ENCODE peak calls at places on chromosomes 11 and 22, in ten cellular contexts. Z is CD8-positive, alpha-beta memory T cell; H is NCI-H1092 treated with DMSO at 0.1 percent for 48 hours; L is activated CD4-positive, alpha-beta T cell treated with anti-CD3 and anti-CD28 coated beads, Interleukin-2, amount 50 U/mL, for 1 hour; W is caudate nucleus; Y is NCI-H1417; J is cardiac septum; X is mesenteric fat pad; I is GM13976; V is psoas muscle. E is an unnamed sample.
A peak's percentile ranks its signal among the peaks of the same experiment; 100 is the strongest.

GRCh38 chr11:19431059-19431398 is 190.3 kb upstream of the E2F8 start:
- DNase-seq in Z (no peak), H (no peak), L (no peak), W (no peak), Y (no peak), J (no peak), X (no peak), I (no peak), V (no peak), E (no peak)

GRCh38 chr11:77147668-77148321 is 19.7 kb downstream of the MYO7A start:
- DNase-seq in Z (peak; percentile 44), H (peak; percentile 18), L (no peak), W (no peak), Y (peak; percentile 36), J (no peak), X (no peak), I (peak; percentile 68), V (no peak), E (no peak)

GRCh38 chr11:133692371-133692770 is 152.9 kb downstream of the SPATA19 start:
- DNase-seq in Z (no peak), H (no peak), L (no peak), W (no peak), Y (no peak), J (no peak), X (no peak), I (no peak), V (no peak), E (no peak)

GRCh38 chr11:64292458-64293254 is 1.6 kb downstream of the KCNK4 start:
- DNase-seq in Z (no peak), H (no peak), L (no peak), W (no peak), Y (no peak), J (no peak), X (no peak), I (no peak), V (no peak), E (no peak)

GRCh38 chr22:32417906-32418305 is 5.9 kb upstream of the RTCB start:
- DNase-seq in Z (no peak), H (no peak), L (no peak), W (no peak), Y (no peak), J (no peak), X (no peak), I (no peak), V (no peak), E (no peak)

GRCh38 chr11:44797886-44798683 is 71.3 kb downstream of the TSPAN18 start:
- DNase-seq in Z (no peak), H (no peak), L (no peak), W (no peak), Y (no peak), J (no peak), X (no peak), I (no peak), V (no peak), E (no peak)

GRCh38 chr11:79449040-79449439 is 8.2 kb upstream of the TENM4 start:
- DNase-seq in Z (no peak), H (no peak), L (no peak), W (no peak), Y (no peak), J (no peak), X (no peak), I (no peak), V (no peak), E (no peak)

GRCh38 chr11:116973270-116973669 is 125.0 kb downstream of the SIK3 start:
- DNase-seq in Z (no peak), H (no peak), L (no peak), W (no peak), Y (no peak), J (no peak), X (no peak), I (no peak), V (no peak), E (no peak)

GRCh38 chr11:34476853-34477252 is 36.7 kb downstream of the ELF5 start:
- DNase-seq in Z (no peak), H (no peak), L (no peak), W (no peak), Y (no peak), J (no peak), X (no peak), I (no peak), V (no peak), E (no peak)

GRCh38 chr11:67163006-67163405 is 43.9 kb downstream of the KDM2A start:
- DNase-seq in Z (no peak), H (no peak), L (no peak), W (no peak), Y (no peak), J (no peak), X (no peak), I (no peak), V (no peak), E (no peak)

GRCh38 chr22:22710719-22711531 is 66.5 kb downstream of the GGTLC2 start:
- DNase-seq in Z (peak; percentile 54), H (peak; percentile 32), L (peak; percentile 78), W (peak; percentile 30), Y (peak; percentile 26), J (no peak), X (peak; percentile 91), I (peak; percentile 70), V (peak; percentile 70), E (peak; percentile 64)

GRCh38 chr11:43943357-43943930 is 1.0 kb downstream of the C11orf96 start:
- DNase-seq in Z (no peak), H (no peak), L (no peak), W (no peak), Y (peak; percentile 41), J (no peak), X (no peak), I (no peak), V (no peak), E (no peak)